ENCODE peak calls at places on chromosomes 6 and 20, in nine cellular contexts. One of them, this sample, is unnamed.

GRCh38 chr6:42043787-42044475 is 6.4 kb upstream of the TAF8 start:
- DNase-seq in adrenal gland: peak
- DNase-seq in EL: peak
- DNase-seq in EH: peak
- DNase-seq in psoas muscle: peak
- DNase-seq in GM04504: peak
- DNase-seq in tibial artery: peak
- DNase-seq in HFF-Myc: peak
- DNase-seq in LoVo: peak
- DNase-seq in this sample: peak

GRCh38 chr20:13341737-13342393 is 120.8 kb downstream of the ISM1 start:
- DNase-seq in GM04504: no peak
- DNase-seq in adrenal gland: no peak
- DNase-seq in EL: no peak
- DNase-seq in tibial artery: no peak
- DNase-seq in LoVo: no peak
- DNase-seq in EH: no peak
- DNase-seq in HFF-Myc: peak
- DNase-seq in psoas muscle: no peak
- DNase-seq in this sample: no peak

GRCh38 chr20:4809707-4810106 is 88.0 kb downstream of the PRND start:
- DNase-seq in EH: no peak
- DNase-seq in adrenal gland: no peak
- DNase-seq in GM04504: no peak
- DNase-seq in EL: no peak
- DNase-seq in tibial artery: no peak
- DNase-seq in LoVo: no peak
- DNase-seq in HFF-Myc: no peak
- DNase-seq in psoas muscle: no peak
- DNase-seq in this sample: no peak

GRCh38 chr6:17381429-17382147 is 11.8 kb upstream of the CAP2 start:
- DNase-seq in GM04504: peak
- DNase-seq in adrenal gland: no peak
- DNase-seq in LoVo: no peak
- DNase-seq in EL: peak
- DNase-seq in psoas muscle: peak
- DNase-seq in HFF-Myc: no peak
- DNase-seq in EH: peak
- DNase-seq in tibial artery: no peak
- DNase-seq in this sample: no peak

GRCh38 chr6:1487239-1487638 is 97.9 kb downstream of the FOXF2 start:
- DNase-seq in adrenal gland: no peak
- DNase-seq in LoVo: no peak
- DNase-seq in tibial artery: no peak
- DNase-seq in GM04504: no peak
- DNase-seq in psoas muscle: no peak
- DNase-seq in EH: no peak
- DNase-seq in EL: no peak
- DNase-seq in HFF-Myc: no peak
- DNase-seq in this sample: no peak

GRCh38 chr20:48155231-48155630 is 369.9 kb upstream of the SULF2 start:
- DNase-seq in psoas muscle: no peak
- DNase-seq in tibial artery: no peak
- DNase-seq in EL: no peak
- DNase-seq in GM04504: no peak
- DNase-seq in adrenal gland: no peak
- DNase-seq in EH: no peak
- DNase-seq in LoVo: no peak
- DNase-seq in HFF-Myc: no peak
- DNase-seq in this sample: no peak

GRCh38 chr6:157690441-157691210 is 132.4 kb upstream of the SNX9 start:
- DNase-seq in LoVo: no peak
- DNase-seq in GM04504: no peak
- DNase-seq in tibial artery: no peak
- DNase-seq in EH: no peak
- DNase-seq in adrenal gland: no peak
- DNase-seq in HFF-Myc: no peak
- DNase-seq in psoas muscle: no peak
- DNase-seq in EL: no peak
- DNase-seq in this sample: no peak

GRCh38 chr20:62914970-62915457 is 11.3 kb downstream of the DIDO1 start:
- DNase-seq in psoas muscle: no peak
- DNase-seq in LoVo: no peak
- DNase-seq in EL: no peak
- DNase-seq in HFF-Myc: no peak
- DNase-seq in GM04504: no peak
- DNase-seq in tibial artery: no peak
- DNase-seq in EH: peak
- DNase-seq in adrenal gland: no peak
- DNase-seq in this sample: no peak

GRCh38 chr6:87736809-87737540 is 34.9 kb upstream of the AKIRIN2 start:
- DNase-seq in adrenal gland: no peak
- DNase-seq in GM04504: no peak
- DNase-seq in EH: no peak
- DNase-seq in EL: no peak
- DNase-seq in LoVo: no peak
- DNase-seq in tibial artery: no peak
- DNase-seq in psoas muscle: no peak
- DNase-seq in HFF-Myc: no peak
- DNase-seq in this sample: no peak

GRCh38 chr6:154511735-154512097 is 1.2 kb upstream of the CNKSR3 start:
- DNase-seq in EH: no peak
- DNase-seq in EL: peak
- DNase-seq in GM04504: no peak
- DNase-seq in adrenal gland: no peak
- DNase-seq in psoas muscle: no peak
- DNase-seq in LoVo: no peak
- DNase-seq in tibial artery: no peak
- DNase-seq in HFF-Myc: no peak
- DNase-seq in this sample: no peak

GRCh38 chr20:24969203-24970029 is 20.3 kb downstream of the CST7 start:
- DNase-seq in tibial artery: no peak
- DNase-seq in EL: no peak
- DNase-seq in adrenal gland: no peak
- DNase-seq in EH: no peak
- DNase-seq in psoas muscle: no peak
- DNase-seq in HFF-Myc: no peak
- DNase-seq in LoVo: no peak
- DNase-seq in GM04504: no peak
- DNase-seq in this sample: no peak

GRCh38 chr20:35368616-35369423 is 43.0 kb downstream of the UQCC1 start:
- DNase-seq in psoas muscle: peak
- DNase-seq in LoVo: no peak
- DNase-seq in HFF-Myc: no peak
- DNase-seq in GM04504: no peak
- DNase-seq in tibial artery: no peak
- DNase-seq in EH: peak
- DNase-seq in adrenal gland: no peak
- DNase-seq in EL: peak
- DNase-seq in this sample: peak

GRCh38 chr6:9140861-9141534 is 705.7 kb upstream of the SLC35B3 start:
- DNase-seq in psoas muscle: no peak
- DNase-seq in adrenal gland: peak
- DNase-seq in EL: peak
- DNase-seq in tibial artery: no peak
- DNase-seq in GM04504: no peak
- DNase-seq in LoVo: no peak
- DNase-seq in EH: peak
- DNase-seq in HFF-Myc: no peak
- DNase-seq in this sample: no peak

GRCh38 chr20:20555838-20556237 is 156.6 kb downstream of the RALGAPA2 start:
- DNase-seq in LoVo: no peak
- DNase-seq in HFF-Myc: no peak
- DNase-seq in psoas muscle: no peak
- DNase-seq in EH: no peak
- DNase-seq in adrenal gland: no peak
- DNase-seq in tibial artery: no peak
- DNase-seq in GM04504: no peak
- DNase-seq in EL: no peak
- DNase-seq in this sample: no peak

GRCh38 chr20:20413801-20414200 is 45.9 kb downstream of the INSM1 start:
- DNase-seq in EL: no peak
- DNase-seq in adrenal gland: no peak
- DNase-seq in EH: no peak
- DNase-seq in LoVo: no peak
- DNase-seq in tibial artery: no peak
- DNase-seq in GM04504: no peak
- DNase-seq in HFF-Myc: no peak
- DNase-seq in psoas muscle: no peak
- DNase-seq in this sample: no peak

GRCh38 chr20:50344232-50345071 is 153.8 kb downstream of the CEBPB start:
- DNase-seq in EL: no peak
- DNase-seq in GM04504: no peak
- DNase-seq in HFF-Myc: no peak
- DNase-seq in LoVo: no peak
- DNase-seq in EH: no peak
- DNase-seq in psoas muscle: no peak
- DNase-seq in adrenal gland: no peak
- DNase-seq in tibial artery: no peak
- DNase-seq in this sample: no peak

GRCh38 chr6:69820018-69820417 is 23.2 kb upstream of the LMBRD1 start:
- DNase-seq in LoVo: no peak
- DNase-seq in tibial artery: no peak
- DNase-seq in EL: no peak
- DNase-seq in EH: no peak
- DNase-seq in GM04504: no peak
- DNase-seq in adrenal gland: no peak
- DNase-seq in psoas muscle: no peak
- DNase-seq in HFF-Myc: no peak
- DNase-seq in this sample: no peak

GRCh38 chr6:1678966-1679690 is 69.4 kb downstream of the FOXC1 start:
- DNase-seq in psoas muscle: peak
- DNase-seq in LoVo: no peak
- DNase-seq in EH: peak
- DNase-seq in adrenal gland: no peak
- DNase-seq in HFF-Myc: no peak
- DNase-seq in EL: no peak
- DNase-seq in GM04504: no peak
- DNase-seq in tibial artery: no peak
- DNase-seq in this sample: no peak

GRCh38 chr6:45420083-45420908 is 42.6 kb upstream of the SUPT3H start:
- DNase-seq in HFF-Myc: no peak
- DNase-seq in adrenal gland: no peak
- DNase-seq in EH: peak
- DNase-seq in tibial artery: no peak
- DNase-seq in EL: peak
- DNase-seq in LoVo: no peak
- DNase-seq in GM04504: no peak
- DNase-seq in psoas muscle: no peak
- DNase-seq in this sample: peak

GRCh38 chr20:42914302-42914701 is 275.4 kb downstream of the PTPRT start:
- DNase-seq in EL: no peak
- DNase-seq in tibial artery: no peak
- DNase-seq in EH: no peak
- DNase-seq in psoas muscle: no peak
- DNase-seq in LoVo: no peak
- DNase-seq in HFF-Myc: no peak
- DNase-seq in GM04504: no peak
- DNase-seq in adrenal gland: no peak
- DNase-seq in this sample: no peak

GRCh38 chr20:38113401-38114325 is 51.4 kb downstream of the TGM2 start:
- DNase-seq in HFF-Myc: no peak
- DNase-seq in EH: peak
- DNase-seq in GM04504: no peak
- DNase-seq in adrenal gland: no peak
- DNase-seq in EL: peak
- DNase-seq in psoas muscle: no peak
- DNase-seq in tibial artery: no peak
- DNase-seq in LoVo: no peak
- DNase-seq in this sample: no peak

GRCh38 chr20:20472690-20473274 is 104.9 kb downstream of the INSM1 start:
- DNase-seq in HFF-Myc: no peak
- DNase-seq in EH: no peak
- DNase-seq in GM04504: no peak
- DNase-seq in EL: no peak
- DNase-seq in psoas muscle: no peak
- DNase-seq in adrenal gland: no peak
- DNase-seq in tibial artery: no peak
- DNase-seq in LoVo: no peak
- DNase-seq in this sample: no peak

GRCh38 chr20:8932192-8933150 is 136.4 kb upstream of the PLCB4 start:
- DNase-seq in HFF-Myc: peak
- DNase-seq in psoas muscle: no peak
- DNase-seq in EL: peak
- DNase-seq in EH: peak
- DNase-seq in GM04504: peak
- DNase-seq in tibial artery: no peak
- DNase-seq in adrenal gland: peak
- DNase-seq in LoVo: no peak
- DNase-seq in this sample: no peak

GRCh38 chr20:31785089-31785488 is 34.1 kb upstream of the MYLK2 start:
- DNase-seq in EH: no peak
- DNase-seq in GM04504: no peak
- DNase-seq in adrenal gland: no peak
- DNase-seq in LoVo: no peak
- DNase-seq in EL: no peak
- DNase-seq in psoas muscle: no peak
- DNase-seq in HFF-Myc: no peak
- DNase-seq in tibial artery: no peak
- DNase-seq in this sample: no peak

GRCh38 chr6:37077459-37078296 is 72.2 kb downstream of the FGD2 start:
- DNase-seq in GM04504: peak
- DNase-seq in adrenal gland: peak
- DNase-seq in tibial artery: peak
- DNase-seq in EH: peak
- DNase-seq in LoVo: no peak
- DNase-seq in psoas muscle: peak
- DNase-seq in EL: peak
- DNase-seq in HFF-Myc: peak
- DNase-seq in this sample: peak

GRCh38 chr6:107509506-107509905 is 19.6 kb downstream of the SOBP start:
- DNase-seq in adrenal gland: peak
- DNase-seq in tibial artery: no peak
- DNase-seq in HFF-Myc: no peak
- DNase-seq in LoVo: no peak
- DNase-seq in GM04504: no peak
- DNase-seq in EH: no peak
- DNase-seq in EL: no peak
- DNase-seq in psoas muscle: no peak
- DNase-seq in this sample: no peak

GRCh38 chr6:148223424-148223842 is 119.2 kb upstream of the SASH1 start:
- DNase-seq in tibial artery: no peak
- DNase-seq in GM04504: no peak
- DNase-seq in EH: peak
- DNase-seq in EL: peak
- DNase-seq in psoas muscle: no peak
- DNase-seq in adrenal gland: no peak
- DNase-seq in LoVo: no peak
- DNase-seq in HFF-Myc: no peak
- DNase-seq in this sample: no peak

GRCh38 chr6:157768863-157769551 is 54.0 kb upstream of the SNX9 start:
- DNase-seq in EL: no peak
- DNase-seq in tibial artery: no peak
- DNase-seq in LoVo: no peak
- DNase-seq in adrenal gland: no peak
- DNase-seq in HFF-Myc: no peak
- DNase-seq in psoas muscle: no peak
- DNase-seq in GM04504: no peak
- DNase-seq in EH: no peak
- DNase-seq in this sample: no peak

GRCh38 chr20:64115171-64115911 is 8.0 kb upstream of the NPBWR2 start:
- DNase-seq in HFF-Myc: no peak
- DNase-seq in EH: no peak
- DNase-seq in LoVo: no peak
- DNase-seq in GM04504: no peak
- DNase-seq in adrenal gland: peak
- DNase-seq in tibial artery: no peak
- DNase-seq in psoas muscle: no peak
- DNase-seq in EL: no peak
- DNase-seq in this sample: no peak

GRCh38 chr6:163863565-163863964 is 449.0 kb downstream of the QKI start:
- DNase-seq in LoVo: no peak
- DNase-seq in HFF-Myc: no peak
- DNase-seq in adrenal gland: no peak
- DNase-seq in GM04504: no peak
- DNase-seq in tibial artery: no peak
- DNase-seq in EH: no peak
- DNase-seq in psoas muscle: no peak
- DNase-seq in EL: no peak
- DNase-seq in this sample: no peak

GRCh38 chr6:15893556-15894253 is 230.9 kb upstream of the DTNBP1 start:
- DNase-seq in GM04504: no peak
- DNase-seq in EL: no peak
- DNase-seq in HFF-Myc: peak
- DNase-seq in LoVo: no peak
- DNase-seq in tibial artery: no peak
- DNase-seq in adrenal gland: no peak
- DNase-seq in EH: peak
- DNase-seq in psoas muscle: no peak
- DNase-seq in this sample: no peak

This sample was measured in left ventricle myocardium inferior.